ENCODE peak calls at places on chromosome 15, in eight cellular contexts. M, D, N, Z, I, H, J and S are unnamed samples.

GRCh38 chr15:39118510-39118909 is 462.4 kb upstream of the THBS1 start:
- DNase-seq in M (no peak), D (peak), N (no peak), Z (no peak), I (no peak), H (no peak), J (no peak), S (no peak)

GRCh38 chr15:61796056-61796455 is 264.2 kb downstream of the VPS13C start:
- DNase-seq in M (no peak), D (no peak), N (no peak), Z (no peak), I (no peak), H (no peak), J (no peak), S (no peak)

GRCh38 chr15:40776537-40777141 is 6.9 kb downstream of the C15orf62 start:
- DNase-seq in M (peak), D (no peak), N (no peak), Z (no peak), I (no peak), H (peak), J (peak), S (no peak)

GRCh38 chr15:69031013-69032001 is 16.8 kb downstream of the NOX5 start:
- DNase-seq in M (no peak), D (peak), N (peak), Z (no peak), I (peak), H (peak), J (peak), S (peak)

GRCh38 chr15:60392601-60392985 is 5.2 kb downstream of the ANXA2 start:
- DNase-seq in M (no peak), D (peak), N (no peak), Z (no peak), I (no peak), H (no peak), J (peak), S (no peak)

GRCh38 chr15:57138260-57138895 is 219.9 kb downstream of the TCF12 start:
- DNase-seq in M (no peak), D (peak), N (no peak), Z (no peak), I (no peak), H (peak), J (no peak), S (no peak)

GRCh38 chr15:41241251-41241964 is 10.3 kb downstream of the CHP1 start:
- DNase-seq in M (peak), D (peak), N (no peak), Z (no peak), I (peak), H (peak), J (no peak), S (no peak)

GRCh38 chr15:92005154-92005553 is 151.6 kb downstream of the SLCO3A1 start:
- DNase-seq in M (no peak), D (no peak), N (no peak), Z (no peak), I (no peak), H (no peak), J (no peak), S (no peak)

GRCh38 chr15:77840962-77841361 is 208.2 kb upstream of the LINGO1 start:
- DNase-seq in M (peak), D (no peak), N (no peak), Z (no peak), I (no peak), H (no peak), J (no peak), S (no peak)

GRCh38 chr15:40441736-40442531 is 1.2 kb downstream of the BAHD1 start:
- DNase-seq in M (no peak), D (peak), N (peak), Z (no peak), I (peak), H (no peak), J (no peak), S (no peak)

GRCh38 chr15:79352206-79352605 is 41.3 kb downstream of the TMED3 start:
- DNase-seq in M (no peak), D (no peak), N (no peak), Z (no peak), I (no peak), H (no peak), J (no peak), S (no peak)

GRCh38 chr15:66071621-66072295 is 181.8 kb downstream of the MEGF11 start:
- DNase-seq in M (peak), D (no peak), N (no peak), Z (peak), I (no peak), H (no peak), J (no peak), S (no peak)

GRCh38 chr15:73323956-73324355 is 44.8 kb downstream of the HCN4 start:
- DNase-seq in M (no peak), D (no peak), N (no peak), Z (peak), I (no peak), H (no peak), J (no peak), S (no peak)

GRCh38 chr15:68372291-68372811 is 59.6 kb downstream of the ITGA11 start:
- DNase-seq in M (peak), D (peak), N (no peak), Z (peak), I (peak), H (no peak), J (no peak), S (no peak)

GRCh38 chr15:60162251-60162650 is 158.1 kb downstream of the FOXB1 start:
- DNase-seq in M (no peak), D (no peak), N (no peak), Z (no peak), I (no peak), H (no peak), J (no peak), S (no peak)

GRCh38 chr15:101126618-101127502 is 125.0 kb downstream of the CHSY1 start:
- DNase-seq in M (no peak), D (no peak), N (no peak), Z (no peak), I (no peak), H (no peak), J (no peak), S (no peak)

GRCh38 chr15:83320404-83320803 is 35.9 kb upstream of the BNC1 start:
- DNase-seq in M (no peak), D (no peak), N (no peak), Z (no peak), I (no peak), H (no peak), J (no peak), S (no peak)

GRCh38 chr15:40238927-40239591 is at the start of gene PAK6:
- DNase-seq in M (peak), D (peak), N (no peak), Z (peak), I (no peak), H (peak), J (peak), S (no peak)

GRCh38 chr15:67824900-67825879 is at the start of gene SKOR1:
- DNase-seq in M (no peak), D (no peak), N (no peak), Z (peak), I (no peak), H (no peak), J (no peak), S (no peak)

GRCh38 chr15:42710662-42711061 is 26.3 kb downstream of the CDAN1 start:
- DNase-seq in M (no peak), D (no peak), N (no peak), Z (peak), I (no peak), H (no peak), J (no peak), S (no peak)

GRCh38 chr15:26879770-26880169 is 12.9 kb downstream of the GABRA5 start:
- DNase-seq in M (no peak), D (no peak), N (no peak), Z (no peak), I (no peak), H (no peak), J (no peak), S (no peak)

GRCh38 chr15:39643747-39644520 is 63.1 kb downstream of the THBS1 start:
- DNase-seq in M (no peak), D (no peak), N (no peak), Z (no peak), I (no peak), H (no peak), J (no peak), S (no peak)

GRCh38 chr15:76153241-76154197 is 93.7 kb downstream of the TMEM266 start:
- DNase-seq in M (no peak), D (no peak), N (no peak), Z (no peak), I (no peak), H (no peak), J (no peak), S (no peak)
- TF ChIP-seq POLR2A in M (no peak), D (no peak), N (no peak), Z (no peak), I (no peak), H (no peak), J (no peak), S (no peak)

DNA sequence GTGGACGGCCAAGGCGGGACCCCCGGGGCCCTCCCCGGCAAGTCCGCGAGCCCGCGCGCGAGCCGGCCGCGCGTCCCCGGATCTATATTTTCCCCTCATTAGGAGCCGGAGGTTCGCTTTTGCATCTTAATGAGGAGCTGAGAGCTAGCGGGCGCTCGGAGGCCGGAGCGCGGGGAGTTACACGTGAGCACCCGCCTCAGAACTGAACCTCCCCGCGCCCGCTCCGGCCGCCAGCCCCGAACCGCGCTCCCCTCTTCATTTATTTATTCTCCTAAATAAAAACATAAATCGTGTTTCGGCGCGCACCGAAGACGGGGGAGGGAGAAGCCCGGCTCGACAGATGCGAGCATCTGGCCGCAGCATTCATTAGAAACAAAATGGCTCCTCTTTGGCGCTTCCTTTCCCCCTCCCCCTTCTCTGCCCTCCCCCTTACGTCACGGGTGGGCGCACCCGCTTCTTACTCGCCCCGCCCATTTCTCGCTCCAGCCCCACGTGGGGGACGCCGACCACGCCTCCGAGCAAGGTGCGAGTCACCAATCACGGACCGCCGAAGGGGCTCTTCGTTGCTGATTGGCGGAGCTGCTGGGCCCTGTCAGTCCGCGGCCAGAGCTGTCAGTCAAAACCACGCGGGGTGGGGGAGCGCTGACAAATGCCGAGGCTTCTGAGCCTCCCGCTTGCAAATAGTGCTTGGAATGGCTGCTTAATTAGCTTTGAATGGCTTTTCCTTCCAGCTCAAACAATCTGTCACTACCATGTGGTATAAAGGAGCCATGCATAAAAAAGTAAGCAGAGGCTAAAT is 1.6 kb upstream of the TLE3 start:
- DNase-seq in M (peak), D (peak), N (peak), Z (peak), I (peak), H (peak), J (peak), S (peak)
- TF ChIP-seq POLR2A in M (peak), D (peak), N (peak), Z (peak), I (peak), H (peak), J (peak), S (peak)

GRCh38 chr15:72203507-72203837 is 5.9 kb upstream of the GRAMD2A start:
- DNase-seq in M (no peak), D (peak), N (no peak), Z (peak), I (peak), H (peak), J (peak), S (no peak)
- TF ChIP-seq POLR2A in M (no peak), D (no peak), N (no peak), Z (no peak), I (no peak), H (no peak), J (no peak), S (no peak)

GRCh38 chr15:90901799-90902655 is 1.1 kb upstream of the MAN2A2 start:
- DNase-seq in M (peak), D (peak), N (peak), Z (peak), I (peak), H (peak), J (peak), S (peak)

GRCh38 chr15:90903733-90904536 is 833 bp downstream of the MAN2A2 start:
- DNase-seq in M (no peak), D (no peak), N (no peak), Z (no peak), I (no peak), H (peak), J (no peak), S (no peak)

GRCh38 chr15:90904746-90905145 is 1.6 kb downstream of the MAN2A2 start:
- DNase-seq in M (no peak), D (no peak), N (no peak), Z (no peak), I (no peak), H (no peak), J (no peak), S (no peak)

GRCh38 chr15:90902656-90902995 is 476 bp upstream of the MAN2A2 start:
- DNase-seq in M (no peak), D (no peak), N (no peak), Z (no peak), I (no peak), H (no peak), J (no peak), S (no peak)

GRCh38 chr15:90902996-90903732 is at the start of gene MAN2A2:
- DNase-seq in M (peak), D (peak), N (no peak), Z (no peak), I (peak), H (peak), J (no peak), S (peak)
- TF ChIP-seq POLR2A in M (peak), D (no peak), N (no peak), Z (no peak), I (no peak), H (no peak), J (no peak), S (peak)

GRCh38 chr15:45993508-45993907 is 358.7 kb downstream of the SQOR start:
- DNase-seq in M (no peak), D (peak), N (no peak), Z (no peak), I (no peak), H (no peak), J (no peak), S (no peak)

GRCh38 chr15:45995800-45996199 is 361.0 kb downstream of the SQOR start:
- DNase-seq in M (no peak), D (no peak), N (no peak), Z (no peak), I (no peak), H (no peak), J (no peak), S (no peak)

GRCh38 chr15:45991863-45992262 is 357.0 kb downstream of the SQOR start:
- DNase-seq in M (no peak), D (no peak), N (no peak), Z (no peak), I (no peak), H (no peak), J (no peak), S (no peak)

DNA sequence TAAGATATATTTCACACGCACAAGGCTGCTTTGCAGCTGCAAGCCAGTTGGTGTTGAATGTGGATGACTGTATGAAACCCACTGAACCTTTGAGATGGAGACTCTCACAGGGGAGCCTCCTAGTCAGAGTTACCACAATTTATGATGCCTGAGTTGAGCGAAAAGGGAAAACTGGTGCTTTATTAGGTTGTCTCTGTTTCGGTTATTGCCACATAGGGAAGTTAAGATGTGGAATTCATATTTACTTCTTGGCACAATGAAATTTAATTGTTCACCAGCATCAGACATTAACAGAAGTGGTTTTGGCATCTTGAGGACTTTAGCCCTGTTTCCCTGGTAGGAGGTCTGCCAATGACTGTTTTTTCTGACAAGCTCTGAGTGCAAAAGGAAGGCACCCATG is 358.2 kb downstream of the SQOR start:
- DNase-seq in M (no peak), D (no peak), N (no peak), Z (no peak), I (no peak), H (no peak), J (no peak), S (no peak)
- TF ChIP-seq POLR2A in M (no peak), D (no peak), N (no peak), Z (no peak), I (no peak), H (no peak), J (no peak), S (no peak)

DNA sequence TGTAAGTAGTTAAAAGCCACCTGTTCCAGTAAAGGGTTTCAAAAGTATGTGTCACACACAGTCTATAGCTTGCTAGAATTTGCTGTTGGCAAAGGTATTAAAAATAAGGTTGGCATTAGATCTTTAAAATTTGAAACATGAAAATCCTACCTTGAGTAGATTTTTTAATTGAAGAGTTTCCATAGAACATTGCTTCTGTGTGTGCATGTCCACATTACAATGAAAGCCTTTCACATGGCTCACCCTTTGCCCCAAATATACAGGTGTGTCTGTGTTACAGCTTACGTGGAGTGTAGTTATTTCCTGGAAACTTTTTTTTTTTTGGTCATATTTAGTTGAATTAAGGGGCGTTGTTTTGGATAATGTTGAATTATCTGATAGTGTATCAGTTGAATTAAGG is 2.2 kb downstream of the ABHD17C start:
- DNase-seq in M (no peak), D (no peak), N (no peak), Z (no peak), I (no peak), H (no peak), J (no peak), S (no peak)
- TF ChIP-seq POLR2A in M (no peak), D (no peak), N (no peak), Z (no peak), I (no peak), H (peak), J (no peak), S (no peak)

GRCh38 chr15:72237286-72238224 is 6.6 kb upstream of the PKM start:
- DNase-seq in M (no peak), D (peak), N (no peak), Z (peak), I (peak), H (peak), J (peak), S (peak)
- TF ChIP-seq POLR2A in M (no peak), D (peak), N (no peak), Z (no peak), I (no peak), H (no peak), J (no peak), S (peak)

GRCh38 chr15:74842581-74843444 is at the start of gene ULK3:
- DNase-seq in M (peak), D (peak), N (peak), Z (peak), I (peak), H (peak), J (peak), S (peak)
- TF ChIP-seq POLR2A in M (peak), D (peak), N (peak), Z (no peak), I (peak), H (no peak), J (no peak), S (peak)

GRCh38 chr15:99568548-99569352 is 3.0 kb downstream of the MEF2A start:
- DNase-seq in M (no peak), D (peak), N (no peak), Z (no peak), I (no peak), H (no peak), J (no peak), S (no peak)

GRCh38 chr15:99565031-99565280 is 828 bp upstream of the MEF2A start:
- DNase-seq in M (no peak), D (peak), N (no peak), Z (no peak), I (no peak), H (no peak), J (no peak), S (no peak)

GRCh38 chr15:99564221-99565030 is 1.4 kb upstream of the MEF2A start:
- DNase-seq in M (no peak), D (peak), N (peak), Z (peak), I (peak), H (no peak), J (peak), S (no peak)

GRCh38 chr15:99565281-99566156 is at the start of gene MEF2A:
- DNase-seq in M (peak), D (peak), N (peak), Z (peak), I (peak), H (peak), J (peak), S (peak)

DNA sequence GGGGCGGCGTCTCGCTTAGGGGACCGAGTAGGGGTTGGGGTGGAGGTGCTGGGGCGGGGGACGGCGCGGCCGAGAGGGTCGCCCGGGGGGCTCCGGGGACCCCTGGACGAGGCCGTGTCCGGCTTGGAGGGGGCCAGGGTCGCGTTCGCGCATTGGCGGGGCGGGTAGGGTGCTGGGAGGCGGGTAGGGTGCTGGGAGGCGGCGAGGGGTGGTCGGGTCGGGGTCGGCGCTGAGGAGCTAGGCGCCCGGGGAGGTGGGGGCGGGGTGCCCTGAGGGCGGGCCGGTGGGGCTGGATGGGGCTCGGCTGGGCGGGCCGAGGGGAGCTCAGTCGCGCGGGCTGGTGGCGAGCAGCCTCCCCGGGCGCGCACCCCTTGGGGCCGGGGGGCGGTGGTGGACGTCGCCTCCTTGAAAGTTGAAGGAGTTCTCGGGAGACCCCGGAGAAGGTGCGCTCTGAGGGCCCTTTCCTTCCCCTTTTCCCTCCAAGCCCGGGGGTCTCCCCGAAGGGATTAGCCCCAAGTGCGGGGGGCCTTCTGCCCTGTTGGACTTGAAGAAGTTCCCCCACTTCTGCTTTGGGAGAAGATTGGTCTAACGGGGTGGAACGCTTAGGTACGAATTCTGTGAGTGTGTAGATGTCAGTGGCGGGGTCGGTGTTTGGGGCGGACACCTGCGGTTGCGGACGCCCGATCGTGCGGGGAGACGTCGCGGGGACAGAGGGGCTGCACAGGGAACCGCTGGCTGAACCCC is 545 bp downstream of the MEF2A start:
- DNase-seq in M (peak), D (peak), N (no peak), Z (peak), I (peak), H (no peak), J (no peak), S (peak)
- TF ChIP-seq POLR2A in M (no peak), D (no peak), N (no peak), Z (no peak), I (no peak), H (no peak), J (no peak), S (no peak)